ENCODE peak calls at places on chromosome 11, in nine cellular contexts. One of them, this sample, is unnamed.
A peak's percentile ranks its signal among the peaks of the same experiment; 100 is the strongest.

GRCh38 chr11:66668653-66669430 is 8.8 kb downstream of the RBM4B start:
- DNase-seq in body of pancreas: no peak
- DNase-seq in HT1080: no peak
- DNase-seq in germinal center: no peak
- DNase-seq in putamen: no peak
- DNase-seq in stimulated activated naive CD4-positive, alpha-beta T cell: no peak
- DNase-seq in lower leg skin: no peak
- DNase-seq in NCI-H460: no peak
- DNase-seq in cerebellar cortex: no peak
- DNase-seq in this sample: no peak

GRCh38 chr11:68584097-68584496 is 100.2 kb upstream of the GAL start:
- DNase-seq in body of pancreas: peak; percentile 52
- DNase-seq in HT1080: peak; percentile 20
- DNase-seq in germinal center: peak; percentile 37
- DNase-seq in putamen: no peak
- DNase-seq in stimulated activated naive CD4-positive, alpha-beta T cell: peak; percentile 16
- DNase-seq in lower leg skin: peak; percentile 22
- DNase-seq in NCI-H460: no peak
- DNase-seq in cerebellar cortex: peak; percentile 16
- DNase-seq in this sample: peak; percentile 20

GRCh38 chr11:70854891-70855556 is 397.4 kb downstream of the SHANK2 start:
- DNase-seq in body of pancreas: peak; percentile 9
- DNase-seq in HT1080: no peak
- DNase-seq in germinal center: no peak
- DNase-seq in putamen: no peak
- DNase-seq in stimulated activated naive CD4-positive, alpha-beta T cell: no peak
- DNase-seq in lower leg skin: no peak
- DNase-seq in NCI-H460: no peak
- DNase-seq in cerebellar cortex: peak; percentile 47
- DNase-seq in this sample: no peak

GRCh38 chr11:76054330-76054729 is 152.0 kb downstream of the WNT11 start:
- DNase-seq in body of pancreas: no peak
- DNase-seq in HT1080: no peak
- DNase-seq in germinal center: no peak
- DNase-seq in putamen: no peak
- DNase-seq in stimulated activated naive CD4-positive, alpha-beta T cell: no peak
- DNase-seq in lower leg skin: no peak
- DNase-seq in NCI-H460: no peak
- DNase-seq in cerebellar cortex: no peak
- DNase-seq in this sample: no peak

GRCh38 chr11:134764966-134765365 is 352.9 kb upstream of the B3GAT1 start:
- DNase-seq in body of pancreas: no peak
- DNase-seq in HT1080: no peak
- DNase-seq in germinal center: no peak
- DNase-seq in putamen: no peak
- DNase-seq in stimulated activated naive CD4-positive, alpha-beta T cell: no peak
- DNase-seq in lower leg skin: no peak
- DNase-seq in NCI-H460: no peak
- DNase-seq in cerebellar cortex: no peak
- DNase-seq in this sample: no peak

GRCh38 chr11:109795234-109795633 is 298.0 kb upstream of the ZC3H12C start:
- DNase-seq in body of pancreas: peak; percentile 51
- DNase-seq in HT1080: no peak
- DNase-seq in germinal center: no peak
- DNase-seq in putamen: no peak
- DNase-seq in stimulated activated naive CD4-positive, alpha-beta T cell: no peak
- DNase-seq in lower leg skin: no peak
- DNase-seq in NCI-H460: no peak
- DNase-seq in cerebellar cortex: no peak
- DNase-seq in this sample: no peak

GRCh38 chr11:113137735-113138529 is 176.5 kb upstream of the TTC12 start:
- DNase-seq in body of pancreas: no peak
- DNase-seq in HT1080: no peak
- DNase-seq in germinal center: no peak
- DNase-seq in putamen: no peak
- DNase-seq in stimulated activated naive CD4-positive, alpha-beta T cell: no peak
- DNase-seq in lower leg skin: no peak
- DNase-seq in NCI-H460: no peak
- DNase-seq in cerebellar cortex: peak; percentile 42
- DNase-seq in this sample: peak; percentile 75

GRCh38 chr11:91871791-91872190 is 352.8 kb upstream of the FAT3 start:
- DNase-seq in body of pancreas: no peak
- DNase-seq in HT1080: peak; percentile 86
- DNase-seq in germinal center: no peak
- DNase-seq in putamen: no peak
- DNase-seq in stimulated activated naive CD4-positive, alpha-beta T cell: no peak
- DNase-seq in lower leg skin: no peak
- DNase-seq in NCI-H460: no peak
- DNase-seq in cerebellar cortex: no peak
- DNase-seq in this sample: no peak

GRCh38 chr11:125390949-125391348 is 105.1 kb downstream of the FEZ1 start:
- DNase-seq in body of pancreas: no peak
- DNase-seq in HT1080: peak; percentile 9
- DNase-seq in germinal center: no peak
- DNase-seq in putamen: no peak
- DNase-seq in stimulated activated naive CD4-positive, alpha-beta T cell: no peak
- DNase-seq in lower leg skin: no peak
- DNase-seq in NCI-H460: no peak
- DNase-seq in cerebellar cortex: no peak
- DNase-seq in this sample: no peak

GRCh38 chr11:59678813-59679165 is 10.0 kb upstream of the PATL1 start:
- DNase-seq in body of pancreas: no peak
- DNase-seq in HT1080: no peak
- DNase-seq in germinal center: no peak
- DNase-seq in putamen: no peak
- DNase-seq in stimulated activated naive CD4-positive, alpha-beta T cell: no peak
- DNase-seq in lower leg skin: no peak
- DNase-seq in NCI-H460: no peak
- DNase-seq in cerebellar cortex: no peak
- DNase-seq in this sample: no peak

GRCh38 chr11:69524291-69524882 is 42.9 kb downstream of the LINC01488 start:
- DNase-seq in body of pancreas: no peak
- DNase-seq in HT1080: peak; percentile 27
- DNase-seq in germinal center: no peak
- DNase-seq in putamen: no peak
- DNase-seq in stimulated activated naive CD4-positive, alpha-beta T cell: no peak
- DNase-seq in lower leg skin: no peak
- DNase-seq in NCI-H460: no peak
- DNase-seq in cerebellar cortex: no peak
- DNase-seq in this sample: no peak

GRCh38 chr11:74195828-74196227 is 24.7 kb downstream of the PPME1 start:
- DNase-seq in body of pancreas: no peak
- DNase-seq in HT1080: no peak
- DNase-seq in germinal center: no peak
- DNase-seq in putamen: no peak
- DNase-seq in stimulated activated naive CD4-positive, alpha-beta T cell: no peak
- DNase-seq in lower leg skin: no peak
- DNase-seq in NCI-H460: no peak
- DNase-seq in cerebellar cortex: no peak
- DNase-seq in this sample: no peak

GRCh38 chr11:19988598-19988997 is 171.7 kb downstream of the DBX1 start:
- DNase-seq in body of pancreas: no peak
- DNase-seq in HT1080: peak; percentile 44
- DNase-seq in germinal center: no peak
- DNase-seq in putamen: peak; percentile 49
- DNase-seq in stimulated activated naive CD4-positive, alpha-beta T cell: no peak
- DNase-seq in lower leg skin: peak; percentile 24
- DNase-seq in NCI-H460: no peak
- DNase-seq in cerebellar cortex: peak; percentile 92
- DNase-seq in this sample: peak; percentile 73

GRCh38 chr11:14503023-14503422 is 3.4 kb upstream of the COPB1 start:
- DNase-seq in body of pancreas: no peak
- DNase-seq in HT1080: no peak
- DNase-seq in germinal center: no peak
- DNase-seq in putamen: no peak
- DNase-seq in stimulated activated naive CD4-positive, alpha-beta T cell: no peak
- DNase-seq in lower leg skin: no peak
- DNase-seq in NCI-H460: no peak
- DNase-seq in cerebellar cortex: peak; percentile 29
- DNase-seq in this sample: no peak

GRCh38 chr11:10597877-10598341 is 29.4 kb upstream of the LYVE1 start:
- DNase-seq in body of pancreas: peak; percentile 20
- DNase-seq in HT1080: no peak
- DNase-seq in germinal center: no peak
- DNase-seq in putamen: no peak
- DNase-seq in stimulated activated naive CD4-positive, alpha-beta T cell: no peak
- DNase-seq in lower leg skin: peak; percentile 12
- DNase-seq in NCI-H460: no peak
- DNase-seq in cerebellar cortex: no peak
- DNase-seq in this sample: peak; percentile 70

GRCh38 chr11:65997286-65997685 is 4.7 kb downstream of the EIF1AD start:
- DNase-seq in body of pancreas: no peak
- DNase-seq in HT1080: no peak
- DNase-seq in germinal center: no peak
- DNase-seq in putamen: no peak
- DNase-seq in stimulated activated naive CD4-positive, alpha-beta T cell: no peak
- DNase-seq in lower leg skin: no peak
- DNase-seq in NCI-H460: no peak
- DNase-seq in cerebellar cortex: no peak
- DNase-seq in this sample: no peak

GRCh38 chr11:59822989-59823566 is 12.5 kb upstream of the MRPL16 start:
- DNase-seq in body of pancreas: peak; percentile 73
- DNase-seq in HT1080: peak; percentile 70
- DNase-seq in germinal center: peak; percentile 15
- DNase-seq in putamen: no peak
- DNase-seq in stimulated activated naive CD4-positive, alpha-beta T cell: no peak
- DNase-seq in lower leg skin: peak; percentile 23
- DNase-seq in NCI-H460: peak; percentile 53
- DNase-seq in cerebellar cortex: peak; percentile 63
- DNase-seq in this sample: peak; percentile 75

This sample was measured in pons.